ENCODE peak calls at places on chromosomes 12 and 14, in seven cellular contexts. One of them, this sample, is unnamed. For H3K4me1 and H3K27me3, the result is how much of the 10 kb centered on the place peaks cover.

GRCh38 chr14:88618476-88618875 is 55.6 kb downstream of the ZC3H14 start:
- DNase-seq in heart left ventricle: no peak
- DNase-seq in heart right ventricle: no peak
- DNase-seq in sigmoid colon: no peak
- DNase-seq in stomach: no peak
- DNase-seq in fibroblast of lung: no peak
- DNase-seq in Caco-2: no peak
- DNase-seq in this sample: no peak

GRCh38 chr14:58151264-58151700 is 731 bp downstream of the ARMH4 start:
- DNase-seq in heart left ventricle: no peak
- DNase-seq in heart right ventricle: no peak
- DNase-seq in sigmoid colon: no peak
- DNase-seq in stomach: no peak
- DNase-seq in fibroblast of lung: no peak
- DNase-seq in Caco-2: no peak
- DNase-seq in this sample: peak

GRCh38 chr12:9741726-9742125 is 8.8 kb upstream of the CLECL1 start:
- DNase-seq in heart left ventricle: no peak
- DNase-seq in heart right ventricle: no peak
- DNase-seq in sigmoid colon: no peak
- DNase-seq in stomach: peak
- DNase-seq in fibroblast of lung: no peak
- DNase-seq in Caco-2: no peak
- DNase-seq in this sample: no peak

GRCh38 chr14:86013663-86014062 is 483.7 kb downstream of the FLRT2 start:
- DNase-seq in heart left ventricle: no peak
- DNase-seq in heart right ventricle: no peak
- DNase-seq in sigmoid colon: no peak
- DNase-seq in stomach: no peak
- DNase-seq in fibroblast of lung: peak
- DNase-seq in Caco-2: no peak
- DNase-seq in this sample: no peak

GRCh38 chr12:114168061-114168460 is 201.9 kb upstream of the RBM19 start:
- DNase-seq in heart left ventricle: no peak
- DNase-seq in heart right ventricle: no peak
- DNase-seq in sigmoid colon: no peak
- DNase-seq in stomach: no peak
- DNase-seq in fibroblast of lung: peak
- DNase-seq in Caco-2: no peak
- DNase-seq in this sample: no peak

GRCh38 chr12:1836854-1837411 is 16.6 kb downstream of the LRTM2 start:
- DNase-seq in heart left ventricle: no peak
- DNase-seq in heart right ventricle: no peak
- DNase-seq in sigmoid colon: peak
- DNase-seq in stomach: no peak
- DNase-seq in fibroblast of lung: no peak
- DNase-seq in Caco-2: no peak
- DNase-seq in this sample: peak

GRCh38 chr14:101854366-101854765 is 92.9 kb downstream of the PPP2R5C start:
- DNase-seq in heart left ventricle: no peak
- DNase-seq in heart right ventricle: no peak
- DNase-seq in sigmoid colon: no peak
- DNase-seq in stomach: no peak
- DNase-seq in fibroblast of lung: no peak
- DNase-seq in Caco-2: no peak
- DNase-seq in this sample: peak

GRCh38 chr12:103647267-103647666 is 60.2 kb downstream of the STAB2 start:
- DNase-seq in heart left ventricle: no peak
- DNase-seq in heart right ventricle: no peak
- DNase-seq in sigmoid colon: no peak
- DNase-seq in stomach: no peak
- DNase-seq in fibroblast of lung: peak
- DNase-seq in Caco-2: no peak
- DNase-seq in this sample: no peak

GRCh38 chr12:57631566-57632368 is 1.2 kb downstream of the B4GALNT1 start:
- DNase-seq in heart left ventricle: peak
- DNase-seq in heart right ventricle: no peak
- DNase-seq in sigmoid colon: peak
- DNase-seq in stomach: no peak
- DNase-seq in fibroblast of lung: no peak
- DNase-seq in Caco-2: no peak
- DNase-seq in this sample: peak

GRCh38 chr14:102352213-102352612 is 10.5 kb downstream of the CINP start:
- DNase-seq in heart left ventricle: no peak
- DNase-seq in heart right ventricle: no peak
- DNase-seq in sigmoid colon: no peak
- DNase-seq in stomach: no peak
- DNase-seq in fibroblast of lung: no peak
- DNase-seq in Caco-2: no peak
- DNase-seq in this sample: no peak

GRCh38 chr12:6351622-6352021 is 9.7 kb upstream of the TNFRSF1A start:
- DNase-seq in heart left ventricle: no peak
- DNase-seq in heart right ventricle: no peak
- DNase-seq in sigmoid colon: no peak
- DNase-seq in stomach: no peak
- DNase-seq in fibroblast of lung: no peak
- DNase-seq in Caco-2: no peak
- DNase-seq in this sample: no peak

GRCh38 chr12:6352198-6353173 is 10.6 kb upstream of the TNFRSF1A start:
- DNase-seq in heart left ventricle: no peak
- DNase-seq in heart right ventricle: no peak
- DNase-seq in sigmoid colon: no peak
- DNase-seq in stomach: no peak
- DNase-seq in fibroblast of lung: no peak
- DNase-seq in Caco-2: no peak
- DNase-seq in this sample: peak

GRCh38 chr12:6356374-6356820 is 14.5 kb upstream of the TNFRSF1A start:
- DNase-seq in heart left ventricle: no peak
- DNase-seq in heart right ventricle: no peak
- DNase-seq in sigmoid colon: no peak
- DNase-seq in stomach: no peak
- DNase-seq in fibroblast of lung: no peak
- DNase-seq in Caco-2: no peak
- DNase-seq in this sample: peak

GRCh38 chr12:6355491-6356373 is 13.9 kb upstream of the TNFRSF1A start:
- DNase-seq in heart left ventricle: no peak
- DNase-seq in heart right ventricle: no peak
- DNase-seq in sigmoid colon: no peak
- DNase-seq in stomach: no peak
- DNase-seq in fibroblast of lung: no peak
- DNase-seq in Caco-2: peak
- DNase-seq in this sample: no peak

DNA sequence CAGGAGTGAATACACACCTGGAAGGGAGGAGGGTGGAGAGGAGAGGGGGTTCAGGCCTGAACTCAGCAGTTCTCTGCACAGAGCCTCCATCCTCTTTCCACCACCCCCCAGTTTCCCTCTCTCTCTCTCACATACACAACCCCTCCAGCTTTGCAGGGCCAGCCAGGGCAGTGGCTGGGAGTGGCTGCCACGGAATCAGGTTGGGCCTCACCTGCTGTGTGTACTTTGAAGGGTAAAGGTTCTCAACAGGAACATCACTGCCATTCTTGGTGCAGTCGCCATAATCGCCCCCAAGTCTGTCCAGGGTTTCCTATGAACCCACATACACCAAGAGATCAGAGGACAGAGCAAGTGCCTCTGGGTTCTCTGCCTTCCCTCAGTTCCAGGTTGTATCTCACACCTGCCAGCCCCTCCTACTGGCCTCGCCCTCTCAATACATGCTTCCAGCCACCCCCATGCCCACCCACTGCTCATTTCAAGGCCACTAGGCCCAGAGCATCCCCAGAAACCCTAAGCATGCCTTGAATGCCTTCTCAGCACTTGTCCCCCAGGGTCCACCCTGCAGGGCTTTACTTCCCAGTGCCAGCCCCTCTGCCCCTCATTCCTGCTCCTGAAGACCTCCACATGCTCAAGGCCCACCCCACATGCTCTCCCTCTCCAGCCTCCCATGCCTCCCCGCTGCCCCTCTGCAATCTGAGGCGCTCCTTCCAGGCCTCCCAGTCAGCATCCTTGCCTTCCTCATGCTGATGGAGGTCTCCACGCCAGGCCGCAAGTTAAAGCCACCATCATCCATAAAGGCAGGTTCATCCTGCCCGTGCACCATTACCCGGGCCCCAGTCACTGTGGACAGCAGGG is 12.9 kb upstream of the TNFRSF1A start:
- DNase-seq in heart left ventricle: no peak
- DNase-seq in heart right ventricle: no peak
- DNase-seq in sigmoid colon: no peak
- DNase-seq in stomach: no peak
- DNase-seq in fibroblast of lung: no peak
- DNase-seq in Caco-2: no peak
- DNase-seq in this sample: peak
- TF ChIP-seq CTCF in heart left ventricle: no peak
- TF ChIP-seq CTCF in heart right ventricle: no peak
- TF ChIP-seq CTCF in sigmoid colon: no peak
- TF ChIP-seq CTCF in stomach: no peak
- TF ChIP-seq CTCF in fibroblast of lung: no peak
- TF ChIP-seq CTCF in Caco-2: no peak
- TF ChIP-seq CTCF in this sample: no peak

DNA sequence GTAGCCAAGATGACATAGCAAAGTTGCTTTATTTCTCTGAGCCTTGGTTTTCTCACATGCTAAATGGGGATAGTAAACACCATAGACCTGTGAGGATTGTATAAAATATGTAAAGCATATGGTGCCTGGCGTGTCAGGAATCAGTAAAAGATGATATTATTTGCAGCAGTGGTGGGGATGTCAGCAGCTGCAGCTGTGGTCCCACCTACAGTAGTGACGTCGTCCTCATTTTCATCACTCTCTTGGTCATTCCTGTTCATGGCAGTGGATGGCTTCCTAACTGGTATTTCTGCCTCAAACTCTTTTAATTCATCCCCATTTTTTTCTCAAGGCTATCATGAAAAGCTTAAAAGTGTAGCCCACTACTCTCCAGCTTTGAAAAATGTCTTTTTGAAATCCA is 12.1 kb downstream of the BMAL2 start:
- DNase-seq in heart left ventricle: no peak
- DNase-seq in heart right ventricle: no peak
- DNase-seq in sigmoid colon: no peak
- DNase-seq in stomach: no peak
- DNase-seq in fibroblast of lung: no peak
- DNase-seq in Caco-2: no peak
- DNase-seq in this sample: no peak
- H3K4me1 ChIP-seq in heart left ventricle: under half
- H3K4me1 ChIP-seq in heart right ventricle: under half
- H3K4me1 ChIP-seq in sigmoid colon: under half
- H3K4me1 ChIP-seq in stomach: under half
- H3K4me1 ChIP-seq in fibroblast of lung: under half
- H3K4me1 ChIP-seq in Caco-2: under half
- H3K4me1 ChIP-seq in this sample: under half

GRCh38 chr12:120100630-120101029 is 15.9 kb downstream of the RAB35 start:
- DNase-seq in heart left ventricle: peak
- DNase-seq in heart right ventricle: peak
- DNase-seq in sigmoid colon: peak
- DNase-seq in stomach: peak
- DNase-seq in fibroblast of lung: peak
- DNase-seq in Caco-2: no peak
- DNase-seq in this sample: peak
- H3K27me3 ChIP-seq in heart left ventricle: under half
- H3K27me3 ChIP-seq in heart right ventricle: under half
- H3K27me3 ChIP-seq in sigmoid colon: under half
- H3K27me3 ChIP-seq in stomach: under half
- H3K27me3 ChIP-seq in fibroblast of lung: under half
- H3K27me3 ChIP-seq in Caco-2: under half
- H3K27me3 ChIP-seq in this sample: under half

DNA sequence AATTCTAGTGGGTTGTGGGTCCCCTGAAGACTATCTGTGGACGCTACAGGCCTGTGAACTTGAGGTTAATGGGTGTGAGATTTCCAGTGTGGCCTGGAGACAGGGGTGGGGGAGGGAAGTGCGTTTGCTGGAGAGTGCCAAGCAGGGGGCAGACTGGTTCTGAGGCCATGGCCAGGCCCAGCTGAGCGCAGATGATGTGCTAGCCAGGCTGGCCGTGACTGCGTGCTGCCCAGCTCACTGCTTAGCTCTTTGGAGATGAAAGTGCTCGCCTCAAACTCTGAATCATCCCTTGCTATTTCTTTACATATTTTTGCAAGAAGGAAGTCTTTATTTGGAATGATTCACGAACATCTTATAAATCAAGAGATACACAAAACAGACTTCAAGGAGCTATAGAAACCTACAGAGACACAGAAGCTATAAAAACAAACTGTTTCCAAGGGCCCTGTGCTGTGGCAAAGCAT is 75.3 kb upstream of the PLEKHG3 start:
- DNase-seq in heart left ventricle: no peak
- DNase-seq in heart right ventricle: no peak
- DNase-seq in sigmoid colon: peak
- DNase-seq in stomach: no peak
- DNase-seq in fibroblast of lung: peak
- DNase-seq in Caco-2: no peak
- DNase-seq in this sample: peak
- TF ChIP-seq CTCF in heart left ventricle: no peak
- TF ChIP-seq CTCF in heart right ventricle: no peak
- TF ChIP-seq CTCF in sigmoid colon: no peak
- TF ChIP-seq CTCF in stomach: no peak
- TF ChIP-seq CTCF in fibroblast of lung: no peak
- TF ChIP-seq CTCF in Caco-2: no peak
- TF ChIP-seq CTCF in this sample: peak

GRCh38 chr14:93982684-93983007 is 6.3 kb upstream of the ASB2 start:
- DNase-seq in heart left ventricle: no peak
- DNase-seq in heart right ventricle: no peak
- DNase-seq in sigmoid colon: no peak
- DNase-seq in stomach: no peak
- DNase-seq in fibroblast of lung: no peak
- DNase-seq in Caco-2: no peak
- DNase-seq in this sample: no peak
- H3K4me1 ChIP-seq in heart left ventricle: under half
- H3K4me1 ChIP-seq in heart right ventricle: under half
- H3K4me1 ChIP-seq in sigmoid colon: half or more
- H3K4me1 ChIP-seq in stomach: under half
- H3K4me1 ChIP-seq in fibroblast of lung: under half
- H3K4me1 ChIP-seq in Caco-2: under half
- H3K4me1 ChIP-seq in this sample: under half

GRCh38 chr12:4478933-4479332 is 33.3 kb upstream of the FGF6 start:
- DNase-seq in heart left ventricle: no peak
- DNase-seq in heart right ventricle: no peak
- DNase-seq in sigmoid colon: no peak
- DNase-seq in stomach: no peak
- DNase-seq in fibroblast of lung: no peak
- DNase-seq in Caco-2: no peak
- DNase-seq in this sample: no peak

GRCh38 chr12:4482936-4483335 is 37.3 kb upstream of the FGF6 start:
- DNase-seq in heart left ventricle: no peak
- DNase-seq in heart right ventricle: no peak
- DNase-seq in sigmoid colon: no peak
- DNase-seq in stomach: no peak
- DNase-seq in fibroblast of lung: no peak
- DNase-seq in Caco-2: no peak
- DNase-seq in this sample: no peak

GRCh38 chr12:4472045-4472444 is 26.4 kb upstream of the FGF6 start:
- DNase-seq in heart left ventricle: no peak
- DNase-seq in heart right ventricle: no peak
- DNase-seq in sigmoid colon: no peak
- DNase-seq in stomach: no peak
- DNase-seq in fibroblast of lung: no peak
- DNase-seq in Caco-2: no peak
- DNase-seq in this sample: no peak

GRCh38 chr12:4477133-4477532 is 31.5 kb upstream of the FGF6 start:
- DNase-seq in heart left ventricle: no peak
- DNase-seq in heart right ventricle: no peak
- DNase-seq in sigmoid colon: no peak
- DNase-seq in stomach: no peak
- DNase-seq in fibroblast of lung: no peak
- DNase-seq in Caco-2: no peak
- DNase-seq in this sample: no peak
- H3K27me3 ChIP-seq in heart left ventricle: under half
- H3K27me3 ChIP-seq in heart right ventricle: under half
- H3K27me3 ChIP-seq in sigmoid colon: under half
- H3K27me3 ChIP-seq in stomach: under half
- H3K27me3 ChIP-seq in fibroblast of lung: under half
- H3K27me3 ChIP-seq in Caco-2: under half
- H3K27me3 ChIP-seq in this sample: under half

This sample was measured in osteoblast.